ENCODE peak calls at places on chromosomes 13 and 19, in eight cellular contexts. U is GM12865, Q is cardiac fibroblast, S is WTC11, D is tibial artery, K is epithelial cell of esophagus, B is NB4, Z is Peyer's patch. A is an unnamed sample.

GRCh38 chr19:5060591-5061339 is 91.9 kb downstream of the KDM4B start:
- DNase-seq in U (no peak), Z (no peak), B (no peak), K (no peak), Q (no peak), D (no peak), S (no peak), A (no peak)

GRCh38 chr13:33109801-33110200 is 93.6 kb downstream of the KL start:
- DNase-seq in K (no peak), U (peak; percentile 93), Q (no peak), S (peak; percentile 72), B (no peak), D (no peak), Z (no peak), A (no peak)

GRCh38 chr13:73223372-73223781 is 164.6 kb downstream of the KLF5 start:
- DNase-seq in U (peak; percentile 84), B (peak; percentile 20), K (no peak), Q (no peak), Z (no peak), S (no peak), D (no peak), A (no peak)

GRCh38 chr13:109778102-109778542 is 8.3 kb downstream of the IRS2 start:
- DNase-seq in Q (no peak), B (peak; percentile 60), S (no peak), K (peak; percentile 83), Z (no peak), D (no peak), U (no peak), A (no peak)

GRCh38 chr13:35514801-35515502 is 38.5 kb upstream of the MAB21L1 start:
- DNase-seq in Z (no peak), Q (no peak), D (no peak), S (no peak), K (no peak), U (no peak), B (no peak), A (no peak)

GRCh38 chr19:57034544-57034943 is 85.2 kb upstream of the USP29 start:
- DNase-seq in Z (no peak), Q (no peak), D (no peak), B (no peak), U (no peak), K (no peak), S (no peak), A (no peak)

GRCh38 chr13:40819797-40820315 is 30.4 kb downstream of the SLC25A15 start:
- DNase-seq in Z (no peak), D (no peak), K (no peak), Q (no peak), U (no peak), S (no peak), B (no peak), A (no peak)

GRCh38 chr13:36518707-36519106 is 86.4 kb downstream of the CCNA1 start:
- DNase-seq in B (no peak), D (no peak), S (no peak), U (no peak), K (no peak), Z (no peak), Q (no peak), A (no peak)

GRCh38 chr13:26074706-26075105 is 22.9 kb upstream of the SHISA2 start:
- DNase-seq in D (no peak), Z (no peak), B (no peak), U (no peak), K (peak; percentile 15), S (no peak), Q (peak; percentile 18), A (no peak)

GRCh38 chr13:102978168-102978567 is 88.0 kb downstream of the SLC10A2 start:
- DNase-seq in Q (peak; percentile 27), B (no peak), U (peak; percentile 38), Z (no peak), D (no peak), S (no peak), K (no peak), A (no peak)

GRCh38 chr19:33438016-33438671 is 64.6 kb downstream of the CEBPG start:
- DNase-seq in B (no peak), S (no peak), Z (peak; percentile 56), U (no peak), D (no peak), Q (peak; percentile 34), K (no peak), A (no peak)

GRCh38 chr19:952049-952679 is 26.3 kb downstream of the ARID3A start:
- DNase-seq in Z (no peak), B (no peak), D (no peak), S (no peak), U (peak; percentile 57), K (no peak), Q (no peak), A (no peak)

GRCh38 chr19:17755977-17756670 is 4.8 kb downstream of the FCHO1 start:
- DNase-seq in B (peak; percentile 54), D (no peak), K (peak; percentile 37), Z (no peak), Q (peak; percentile 64), U (peak; percentile 93), S (peak; percentile 86), A (no peak)

GRCh38 chr19:17755533-17755885 is 4.2 kb downstream of the FCHO1 start:
- DNase-seq in S (no peak), Q (no peak), U (no peak), B (no peak), Z (no peak), D (no peak), K (no peak), A (no peak)

GRCh38 chr19:17752865-17753639 is 1.8 kb downstream of the FCHO1 start:
- DNase-seq in Q (no peak), D (no peak), U (no peak), Z (no peak), S (no peak), B (no peak), K (no peak), A (no peak)

GRCh38 chr19:17753976-17754375 is 2.7 kb downstream of the FCHO1 start:
- DNase-seq in Z (no peak), U (no peak), D (no peak), B (no peak), Q (no peak), S (peak; percentile 39), K (no peak), A (no peak)

GRCh38 chr19:17754634-17755532 is 3.6 kb downstream of the FCHO1 start:
- DNase-seq in Q (no peak), D (no peak), U (peak; percentile 90), S (no peak), K (peak; percentile 49), B (peak; percentile 62), Z (no peak), A (no peak)
- TF ChIP-seq CTCF in Q (no peak), D (no peak), U (peak; percentile 41), S (no peak), K (no peak), B (no peak), Z (no peak), A (no peak)

GRCh38 chr13:79056706-79057105 is 349.3 kb downstream of the RBM26 start:
- DNase-seq in U (peak; percentile 24), D (no peak), Z (no peak), B (no peak), K (no peak), S (peak; percentile 29), Q (no peak), A (no peak)
- TF ChIP-seq CTCF in U (peak; percentile 38), D (no peak), Z (no peak), B (no peak), K (no peak), S (peak; percentile 36), Q (no peak), A (no peak)

GRCh38 chr19:14097532-14098151 is 7.1 kb upstream of the SAMD1 start:
- DNase-seq in S (peak; percentile 53), D (no peak), U (no peak), Z (no peak), B (peak; percentile 16), K (no peak), Q (no peak), A (no peak)

GRCh38 chr19:14093117-14093784 is 2.7 kb upstream of the SAMD1 start:
- DNase-seq in K (no peak), S (no peak), Q (no peak), U (no peak), B (no peak), Z (no peak), D (no peak), A (no peak)

GRCh38 chr19:14094854-14095253 is 4.3 kb upstream of the SAMD1 start:
- DNase-seq in B (no peak), Q (no peak), Z (no peak), K (no peak), U (no peak), S (no peak), D (no peak), A (no peak)

GRCh38 chr19:14091885-14092462 is 1.4 kb upstream of the SAMD1 start:
- DNase-seq in K (no peak), S (peak; percentile 44), B (peak; percentile 77), Z (peak; percentile 63), U (no peak), D (no peak), Q (no peak), A (no peak)

GRCh38 chr19:14096272-14096992 is 5.9 kb upstream of the SAMD1 start:
- DNase-seq in Q (no peak), B (peak; percentile 22), S (no peak), D (no peak), U (no peak), K (no peak), Z (no peak), A (no peak)
- TF ChIP-seq CTCF in Q (no peak), B (no peak), S (no peak), D (no peak), U (no peak), K (peak; percentile 10), Z (no peak), A (no peak)

DNA sequence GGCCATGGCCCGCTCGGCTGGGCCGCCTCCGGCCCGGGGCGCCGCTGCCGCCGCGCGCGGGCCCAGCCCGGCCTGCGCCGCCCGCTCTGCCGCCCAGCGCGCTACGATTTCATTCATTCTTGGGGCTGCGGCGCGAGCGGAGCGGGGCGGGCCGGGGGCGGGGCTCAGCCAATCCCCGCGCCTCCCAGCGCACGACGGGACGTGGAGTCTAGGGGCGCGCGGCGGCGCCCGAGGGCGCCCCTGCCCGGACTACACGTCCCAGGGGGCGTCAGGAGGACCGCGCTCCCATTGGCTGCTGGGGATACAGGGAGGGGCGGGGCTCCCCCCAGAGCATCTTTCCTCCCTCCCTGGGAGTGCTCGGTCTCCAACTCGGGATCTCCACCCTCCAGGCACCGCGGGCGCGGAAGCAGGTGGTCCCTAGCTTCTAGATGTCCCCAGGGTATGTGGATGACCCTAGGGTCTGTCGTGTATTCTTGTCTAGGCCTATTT is 5.6 kb upstream of the DPF1 start:
- DNase-seq in Z (peak; percentile 71), S (peak; percentile 79), Q (peak; percentile 90), B (peak; percentile 74), K (peak; percentile 73), D (no peak), U (peak; percentile 87), A (no peak)
- TF ChIP-seq CTCF in Z (no peak), S (no peak), Q (no peak), B (no peak), K (no peak), D (no peak), U (no peak), A (no peak)

GRCh38 chr19:47600246-47601179 is 8.4 kb upstream of the BICRA start:
- DNase-seq in U (peak; percentile 99), D (peak; percentile 100), K (peak; percentile 99), Q (peak; percentile 99), B (peak; percentile 100), S (peak; percentile 100), Z (peak; percentile 100), A (peak; percentile 96)
- TF ChIP-seq CTCF in U (no peak), D (no peak), K (no peak), Q (no peak), B (no peak), S (no peak), Z (no peak), A (no peak)

A was measured in natural killer cell.